ENCODE peak calls at places on chromosome 17, in seven cellular contexts. U is naive thymus-derived CD8-positive, alpha-beta T cell; K is nucleus accumbens; N is iris pigment epithelial cell; Q is NCI-H2029; G is SJCRH30; F is H7. O is an unnamed sample.

GRCh38 chr17:7393613-7394451 is 493 bp downstream of the PLSCR3 start:
- DNase-seq in N (no peak), F (peak), U (peak), K (no peak), Q (no peak), G (peak), O (peak)

GRCh38 chr17:59513934-59514841 is 51.2 kb upstream of the DHX40 start:
- DNase-seq in K (no peak), Q (peak), U (no peak), G (peak), N (peak), F (no peak), O (peak)

GRCh38 chr17:4600563-4600962 is 16.2 kb downstream of the SMTNL2 start:
- DNase-seq in K (no peak), G (peak), U (no peak), Q (no peak), N (no peak), F (peak), O (no peak)

GRCh38 chr17:15436399-15437369 is 30.7 kb downstream of the CDRT4 start:
- DNase-seq in N (peak), Q (peak), F (peak), K (peak), U (peak), G (peak), O (peak)

GRCh38 chr17:44346064-44346844 is 1.2 kb downstream of the GRN start:
- DNase-seq in K (no peak), G (no peak), N (no peak), Q (no peak), U (no peak), F (no peak), O (no peak)

GRCh38 chr17:76095943-76096342 is 7.6 kb downstream of the EXOC7 start:
- DNase-seq in G (no peak), Q (no peak), U (no peak), F (peak), K (no peak), N (no peak), O (no peak)

GRCh38 chr17:57953703-57954420 is 1.4 kb downstream of the CUEDC1 start:
- DNase-seq in K (no peak), G (no peak), Q (no peak), U (no peak), F (peak), N (no peak), O (no peak)

GRCh38 chr17:80575057-80575875 is 30.6 kb downstream of the RPTOR start:
- DNase-seq in F (peak), N (peak), U (peak), Q (no peak), G (peak), K (no peak), O (peak)

GRCh38 chr17:20925091-20925490 is 117.7 kb downstream of the USP22 start:
- DNase-seq in F (no peak), G (no peak), N (peak), U (no peak), K (no peak), Q (no peak), O (peak)

O was measured in mesenchymal stem cell.